ENCODE peak calls at places on chromosomes 16 and 17, in six cellular contexts. A is MM.1S, O is body of pancreas, L is lung, Y is mucosa of descending colon, T is ovary. X is an unnamed sample.
A peak's percentile ranks its signal among the peaks of the same experiment; 100 is the strongest.

GRCh38 chr16:89842471-89843408 is 14.5 kb downstream of the SPIRE2 start:
- DNase-seq in A (no peak), O (no peak), L (no peak), T (no peak), Y (no peak), X (no peak)

GRCh38 chr16:65176603-65177002 is 54.7 kb upstream of the CDH11 start:
- DNase-seq in A (no peak), T (peak; percentile 60), O (peak; percentile 25), Y (peak; percentile 16), L (peak; percentile 30), X (no peak)

GRCh38 chr16:52545157-52545543 is 1.8 kb downstream of the TOX3 start:
- DNase-seq in T (no peak), O (no peak), A (no peak), Y (peak; percentile 32), L (no peak), X (no peak)

GRCh38 chr17:42779942-42780815 is at the start of gene WNK4:
- DNase-seq in A (no peak), L (no peak), Y (peak; percentile 88), O (no peak), T (peak; percentile 59), X (peak; percentile 65)

GRCh38 chr16:30728904-30729672 is 19.1 kb upstream of the PHKG2 start:
- DNase-seq in O (no peak), A (no peak), L (no peak), Y (peak; percentile 81), T (no peak), X (no peak)

GRCh38 chr16:11670171-11671131 is 2.2 kb downstream of the SNN start:
- DNase-seq in O (no peak), Y (no peak), T (no peak), L (no peak), A (no peak), X (peak; percentile 70)

GRCh38 chr16:21284414-21284813 is 6.3 kb upstream of the CRYM start:
- DNase-seq in A (no peak), L (no peak), Y (no peak), O (no peak), T (no peak), X (no peak)

GRCh38 chr16:886084-886543 is 84.7 kb downstream of the LMF1 start:
- DNase-seq in A (no peak), O (no peak), T (no peak), L (no peak), Y (no peak), X (no peak)

GRCh38 chr17:31559647-31560501 is 168.4 kb downstream of the RAB11FIP4 start:
- DNase-seq in O (no peak), A (no peak), Y (no peak), L (no peak), T (peak; percentile 50), X (no peak)

GRCh38 chr16:3456374-3456773 is 12.9 kb downstream of the NAA60 start:
- DNase-seq in T (no peak), Y (no peak), A (no peak), O (peak; percentile 36), L (no peak), X (no peak)

GRCh38 chr16:3458278-3458851 is 14.9 kb downstream of the NAA60 start:
- DNase-seq in Y (peak; percentile 43), A (no peak), O (peak; percentile 40), L (no peak), T (peak; percentile 58), X (no peak)

GRCh38 chr16:3458852-3459361 is 15.4 kb downstream of the NAA60 start:
- DNase-seq in A (peak; percentile 31), Y (peak; percentile 77), T (no peak), L (peak; percentile 47), O (peak; percentile 84), X (peak; percentile 65)

GRCh38 chr16:3459401-3460090 is 16.1 kb downstream of the NAA60 start:
- DNase-seq in Y (no peak), L (no peak), A (peak; percentile 71), O (no peak), T (no peak), X (no peak)

GRCh38 chr16:3457434-3458252 is 14.2 kb downstream of the NAA60 start:
- DNase-seq in O (peak; percentile 95), A (peak; percentile 90), Y (peak; percentile 90), L (peak; percentile 89), T (peak; percentile 92), X (peak; percentile 100)
- TF ChIP-seq CTCF in O (peak; percentile 35), A (peak; percentile 25), Y (peak; percentile 43), L (peak; percentile 18), T (peak; percentile 55), X (peak; percentile 55)

GRCh38 chr17:27495460-27495859 is 39.2 kb downstream of the KSR1 start:
- DNase-seq in L (no peak), O (peak; percentile 48), Y (no peak), A (no peak), T (no peak), X (peak; percentile 54)

GRCh38 chr17:27492470-27492869 is 36.2 kb downstream of the KSR1 start:
- DNase-seq in T (no peak), L (no peak), O (no peak), A (no peak), Y (no peak), X (no peak)

GRCh38 chr17:27496005-27496404 is 39.8 kb downstream of the KSR1 start:
- DNase-seq in A (no peak), L (no peak), O (no peak), T (no peak), Y (no peak), X (peak; percentile 52)

GRCh38 chr17:27493088-27493487 is 36.8 kb downstream of the KSR1 start:
- DNase-seq in O (no peak), L (no peak), T (no peak), Y (no peak), A (no peak), X (no peak)

DNA sequence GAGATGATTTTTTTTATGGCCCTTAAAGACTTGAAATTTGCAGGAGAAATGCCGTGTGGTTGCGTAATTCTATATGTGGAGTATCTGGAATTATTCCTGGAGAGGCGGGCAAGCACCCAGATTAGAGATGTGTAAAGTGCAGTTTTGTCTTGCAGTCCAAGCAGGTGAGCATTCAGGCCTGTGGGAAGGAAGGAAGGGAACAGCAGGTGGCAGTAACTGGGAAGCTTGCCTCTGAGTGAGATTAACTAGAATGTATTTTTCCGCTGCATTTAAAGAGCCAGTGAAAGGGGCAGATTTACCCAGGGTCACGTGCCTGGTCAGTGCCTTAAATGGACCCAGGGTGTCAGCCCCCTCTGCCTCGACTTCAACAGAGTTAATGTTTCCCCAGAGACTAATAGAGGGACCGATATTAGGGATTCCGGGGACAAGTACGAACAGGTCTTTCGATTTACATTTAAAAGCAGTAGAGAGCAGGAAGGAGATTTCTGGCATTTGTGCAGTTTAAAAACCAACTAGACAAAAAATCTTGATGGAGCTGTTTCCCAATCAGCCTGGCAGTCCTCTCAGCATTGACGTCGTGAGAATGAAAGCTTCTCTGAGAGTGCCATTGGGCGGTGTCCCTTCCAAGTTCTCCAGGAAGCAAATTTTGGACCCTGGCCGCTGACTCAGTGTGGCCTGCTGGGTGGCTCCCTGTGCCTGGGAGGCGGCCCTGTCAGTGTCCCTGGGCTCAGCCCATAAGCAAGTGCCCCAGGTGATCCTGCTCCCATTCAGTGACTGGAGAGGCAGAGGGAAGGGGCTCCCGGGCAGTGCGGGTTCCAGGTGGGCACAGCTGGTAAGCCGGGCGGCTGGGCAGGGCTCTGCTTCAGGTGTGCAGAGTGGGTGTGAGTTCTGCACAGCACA is 38.2 kb downstream of the KSR1 start:
- DNase-seq in O (peak; percentile 97), L (peak; percentile 83), Y (peak; percentile 88), T (no peak), A (no peak), X (no peak)
- TF ChIP-seq CTCF in O (peak; percentile 13), L (no peak), Y (no peak), T (no peak), A (no peak), X (no peak)

GRCh38 chr16:10081201-10081940 is 100.9 kb downstream of the GRIN2A start:
- DNase-seq in L (no peak), Y (no peak), A (no peak), T (no peak), O (no peak), X (no peak)

GRCh38 chr16:10077861-10078260 is 104.4 kb downstream of the GRIN2A start:
- DNase-seq in T (no peak), A (peak; percentile 37), L (no peak), Y (no peak), O (no peak), X (no peak)

GRCh38 chr16:10080031-10080772 is 102.0 kb downstream of the GRIN2A start:
- DNase-seq in A (no peak), L (no peak), O (peak; percentile 71), T (no peak), Y (peak; percentile 7), X (no peak)

GRCh38 chr16:10076037-10076436 is 106.2 kb downstream of the GRIN2A start:
- DNase-seq in A (no peak), O (no peak), T (no peak), Y (no peak), L (no peak), X (no peak)

DNA sequence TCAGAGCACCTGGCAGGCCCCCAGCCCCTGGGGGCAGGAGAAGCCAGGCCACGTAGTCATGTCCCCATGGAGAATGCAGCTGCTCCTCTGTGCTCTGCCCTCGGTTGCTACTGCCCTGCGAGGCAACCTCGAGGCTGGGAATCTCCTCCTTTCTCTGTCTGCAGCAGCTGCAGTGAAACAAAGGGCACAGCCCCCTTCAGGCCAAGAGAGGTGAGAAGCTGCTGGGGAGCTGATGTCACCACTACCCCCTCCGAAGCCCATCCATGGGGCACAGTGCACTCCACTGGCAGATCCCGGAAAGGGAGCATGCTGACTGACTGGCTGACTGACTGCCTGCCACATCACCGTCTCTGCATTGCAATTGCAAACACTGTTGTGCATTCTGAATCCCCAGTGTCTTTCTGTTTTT is 103.7 kb downstream of the GRIN2A start:
- DNase-seq in O (no peak), Y (no peak), T (no peak), A (no peak), L (no peak), X (no peak)
- TF ChIP-seq CTCF in O (no peak), Y (no peak), T (no peak), A (no peak), L (no peak), X (no peak)

GRCh38 chr17:79579074-79579800 is 31.6 kb downstream of the RBFOX3 start:
- DNase-seq in Y (no peak), A (no peak), L (no peak), T (no peak), O (no peak), X (no peak)

GRCh38 chr17:79574656-79575055 is 36.2 kb downstream of the RBFOX3 start:
- DNase-seq in O (no peak), A (no peak), Y (no peak), L (no peak), T (no peak), X (no peak)

GRCh38 chr17:79575229-79575628 is 35.6 kb downstream of the RBFOX3 start:
- DNase-seq in A (no peak), L (no peak), Y (no peak), T (no peak), O (no peak), X (no peak)

GRCh38 chr17:79576333-79576732 is 34.5 kb downstream of the RBFOX3 start:
- DNase-seq in O (no peak), Y (no peak), A (no peak), T (no peak), L (no peak), X (no peak)

DNA sequence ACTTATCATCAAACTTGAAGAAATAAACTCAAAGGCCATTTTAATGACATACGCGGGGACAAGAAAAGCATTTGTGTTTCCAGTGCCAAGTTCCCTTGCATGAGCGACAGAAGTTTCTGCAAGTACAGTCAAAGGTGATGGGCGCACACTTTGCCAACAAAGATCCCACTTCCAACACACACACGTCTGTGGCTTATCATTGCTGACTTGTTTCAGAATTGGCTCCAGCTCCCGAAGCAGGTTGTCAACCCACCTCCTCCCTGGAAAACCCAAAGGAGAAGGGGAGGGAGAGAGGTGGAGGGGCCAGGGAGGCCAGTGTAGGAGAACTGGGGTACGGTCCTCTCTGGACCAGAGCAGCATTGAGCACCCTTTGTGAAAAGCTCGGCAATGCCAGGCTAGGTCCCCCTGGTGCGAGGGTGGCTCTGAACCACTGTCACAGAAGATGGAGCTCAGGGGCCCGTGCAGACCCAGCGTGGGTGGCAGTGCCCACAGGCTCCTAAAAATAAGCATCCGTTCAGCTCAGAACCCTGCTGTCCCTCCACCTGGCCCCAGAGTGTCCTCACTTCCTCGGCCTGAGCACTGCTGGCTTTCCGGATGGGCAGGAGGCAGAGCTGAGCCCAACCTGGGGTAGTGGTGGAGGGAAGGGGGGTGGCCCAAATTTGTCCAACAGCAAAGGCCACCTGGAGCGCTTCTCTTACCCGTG is 33.2 kb downstream of the RBFOX3 start:
- DNase-seq in L (no peak), Y (no peak), O (no peak), A (no peak), T (no peak), X (no peak)
- TF ChIP-seq CTCF in L (no peak), Y (no peak), O (no peak), A (no peak), T (no peak), X (no peak)

X was measured in GM13977.